ENCODE peak calls at places on chromosomes 2 and 18, in seven cellular contexts. T, E, V, C, H, I and F are unnamed samples.

GRCh38 chr2:47521666-47522285 is 118.8 kb downstream of the MSH2 start:
- DNase-seq in T (no peak), C (no peak), V (no peak), E (no peak), I (no peak), H (no peak), F (no peak)

GRCh38 chr2:239382384-239382880 is 18.4 kb downstream of the HDAC4 start:
- DNase-seq in V (no peak), I (no peak), E (no peak), T (no peak), C (peak; percentile 36), H (no peak), F (no peak)

GRCh38 chr2:218343591-218343990 is 13.1 kb upstream of the CATIP start:
- DNase-seq in C (peak; percentile 87), H (no peak), V (no peak), I (no peak), T (no peak), E (no peak), F (no peak)

GRCh38 chr2:3405308-3405707 is 25.8 kb downstream of the TRAPPC12 start:
- DNase-seq in E (no peak), T (no peak), C (no peak), V (no peak), H (no peak), I (no peak), F (no peak)

GRCh38 chr18:23540867-23541266 is 37.6 kb downstream of the RMC1 start:
- DNase-seq in I (peak; percentile 13), V (no peak), T (no peak), H (peak; percentile 62), E (no peak), C (no peak), F (no peak)

GRCh38 chr2:109372614-109373013 is 241.2 kb downstream of the SEPTIN10 start:
- DNase-seq in I (no peak), T (no peak), V (no peak), C (no peak), E (no peak), H (no peak), F (no peak)

GRCh38 chr2:101173707-101174295 is 22.6 kb upstream of the TBC1D8 start:
- DNase-seq in H (no peak), I (peak; percentile 37), E (no peak), C (no peak), V (no peak), T (peak; percentile 37), F (no peak)

GRCh38 chr2:179376881-179377280 is 112.2 kb upstream of the SESTD1 start:
- DNase-seq in T (no peak), I (no peak), C (no peak), V (no peak), H (no peak), E (no peak), F (no peak)

GRCh38 chr18:46756559-46757201 is at the start of gene ST8SIA5:
- DNase-seq in E (no peak), I (no peak), H (no peak), T (no peak), V (no peak), C (no peak), F (no peak)

GRCh38 chr2:198874502-198874858 is 583.3 kb downstream of the SATB2 start:
- DNase-seq in C (no peak), T (no peak), V (no peak), I (no peak), E (no peak), H (no peak), F (no peak)

GRCh38 chr2:106127282-106127771 is 66.8 kb downstream of the UXS1 start:
- DNase-seq in V (no peak), T (no peak), C (no peak), H (no peak), I (no peak), E (no peak), F (no peak)

GRCh38 chr2:235850771-235851551 is 317.2 kb downstream of the GBX2 start:
- DNase-seq in C (no peak), H (no peak), I (no peak), V (no peak), T (no peak), E (no peak), F (no peak)

GRCh38 chr2:171824086-171824485 is 70.0 kb downstream of the SLC25A12 start:
- DNase-seq in E (no peak), I (no peak), H (no peak), C (no peak), T (no peak), V (no peak), F (no peak)

GRCh38 chr2:1742680-1743395 is 1.5 kb downstream of the PXDN start:
- DNase-seq in T (peak; percentile 67), E (no peak), C (peak; percentile 95), V (no peak), I (peak; percentile 29), H (no peak), F (peak; percentile 33)

GRCh38 chr2:227234432-227234831 is 70.0 kb downstream of the COL4A3 start:
- DNase-seq in T (no peak), V (no peak), C (no peak), E (no peak), I (no peak), H (no peak), F (no peak)

GRCh38 chr2:172964511-172964910 is 111.1 kb upstream of the MAP3K20 start:
- DNase-seq in H (no peak), C (no peak), E (no peak), T (no peak), I (no peak), V (no peak), F (no peak)